ENCODE peak calls at places on chromosomes 3 and 15, in six cellular contexts. I, B, M, T, X and W are unnamed samples.

GRCh38 chr15:74869726-74870407 is 3.3 kb downstream of the SCAMP2 start:
- DNase-seq in I (no peak), B (no peak), M (peak), T (no peak), X (no peak), W (no peak)

GRCh38 chr3:124032351-124032880 is 40.5 kb upstream of the ROPN1 start:
- DNase-seq in I (no peak), B (no peak), M (peak), T (peak), X (no peak), W (no peak)

GRCh38 chr15:74793135-74794028 is 11.5 kb downstream of the CSK start:
- DNase-seq in I (peak), B (peak), M (no peak), T (no peak), X (peak), W (peak)

GRCh38 chr15:55253580-55253979 is 36.0 kb downstream of the RAB27A start:
- DNase-seq in I (no peak), B (no peak), M (no peak), T (peak), X (no peak), W (no peak)

GRCh38 chr3:16132190-16132589 is 42.3 kb upstream of the GALNT15 start:
- DNase-seq in I (no peak), B (no peak), M (no peak), T (no peak), X (no peak), W (no peak)

GRCh38 chr15:40787344-40787841 is 17.6 kb downstream of the C15orf62 start:
- DNase-seq in I (no peak), B (peak), M (peak), T (peak), X (peak), W (peak)

GRCh38 chr3:190197346-190197763 is 76.7 kb upstream of the P3H2 start:
- DNase-seq in I (no peak), B (no peak), M (no peak), T (no peak), X (no peak), W (no peak)

GRCh38 chr15:37041042-37041441 is 59.3 kb downstream of the MEIS2 start:
- DNase-seq in I (no peak), B (no peak), M (no peak), T (no peak), X (no peak), W (no peak)

GRCh38 chr3:140736863-140737460 is 59.1 kb downstream of the TRIM42 start:
- DNase-seq in I (peak), B (no peak), M (peak), T (peak), X (no peak), W (no peak)

GRCh38 chr3:123083446-123084124 is 16.8 kb downstream of the PDIA5 start:
- DNase-seq in I (no peak), B (no peak), M (no peak), T (peak), X (no peak), W (no peak)

GRCh38 chr3:37995652-37996641 is 5.4 kb downstream of the VILL start:
- DNase-seq in I (no peak), B (no peak), M (no peak), T (no peak), X (no peak), W (peak)

GRCh38 chr3:129441782-129442181 is 1.8 kb downstream of the IFT122 start:
- DNase-seq in I (no peak), B (no peak), M (peak), T (peak), X (no peak), W (no peak)

GRCh38 chr3:107432013-107432515 is 54.8 kb downstream of the CCDC54 start:
- DNase-seq in I (no peak), B (no peak), M (no peak), T (no peak), X (no peak), W (no peak)

GRCh38 chr3:139309046-139309660 is 34.7 kb upstream of the MRPS22 start:
- DNase-seq in I (no peak), B (no peak), M (no peak), T (peak), X (no peak), W (no peak)

GRCh38 chr3:88704316-88704715 is 403.1 kb upstream of the EPHA3 start:
- DNase-seq in I (no peak), B (no peak), M (no peak), T (no peak), X (no peak), W (no peak)

GRCh38 chr3:195257454-195258448 is 13.2 kb downstream of the XXYLT1 start:
- DNase-seq in I (no peak), B (no peak), M (no peak), T (no peak), X (no peak), W (no peak)

GRCh38 chr15:64246364-64247189 is 83.8 kb upstream of the PPIB start:
- DNase-seq in I (peak), B (no peak), M (no peak), T (peak), X (no peak), W (no peak)

GRCh38 chr3:99602183-99602582 is 36.2 kb upstream of the COL8A1 start:
- DNase-seq in I (no peak), B (no peak), M (no peak), T (no peak), X (no peak), W (no peak)

GRCh38 chr3:109819786-109820185 is 482.4 kb upstream of the DPPA4 start:
- DNase-seq in I (no peak), B (no peak), M (no peak), T (no peak), X (no peak), W (no peak)

GRCh38 chr15:50767332-50767861 is 1.9 kb upstream of the SPPL2A start:
- DNase-seq in I (no peak), B (no peak), M (peak), T (no peak), X (no peak), W (no peak)

GRCh38 chr15:63043391-63044076 is 987 bp downstream of the TPM1 start:
- DNase-seq in I (no peak), B (no peak), M (no peak), T (no peak), X (no peak), W (no peak)